ENCODE peak calls at places on chromosomes 11 and 22, in five cellular contexts. One of them, this sample, is unnamed.

GRCh38 chr11:36075053-36075452 is 131.2 kb downstream of the LDLRAD3 start:
- DNase-seq in neural crest cell: no peak
- DNase-seq in fibroblast of the aortic adventitia: peak; percentile 78
- DNase-seq in IMR-90: peak; percentile 91
- DNase-seq in HFF-Myc: peak; percentile 78
- DNase-seq in this sample: peak; percentile 90

GRCh38 chr22:25712661-25713400 is 29.2 kb upstream of the MYO18B start:
- DNase-seq in neural crest cell: no peak
- DNase-seq in fibroblast of the aortic adventitia: no peak
- DNase-seq in IMR-90: no peak
- DNase-seq in HFF-Myc: no peak
- DNase-seq in this sample: no peak

GRCh38 chr11:71481101-71481960 is 28.3 kb downstream of the NADSYN1 start:
- DNase-seq in neural crest cell: no peak
- DNase-seq in fibroblast of the aortic adventitia: no peak
- DNase-seq in IMR-90: no peak
- DNase-seq in HFF-Myc: no peak
- DNase-seq in this sample: no peak

GRCh38 chr11:88357323-88358039 is 19.9 kb upstream of the CTSC start:
- DNase-seq in neural crest cell: no peak
- DNase-seq in fibroblast of the aortic adventitia: peak; percentile 58
- DNase-seq in IMR-90: peak; percentile 27
- DNase-seq in HFF-Myc: no peak
- DNase-seq in this sample: peak; percentile 69

GRCh38 chr11:111373590-111373989 is 5.5 kb downstream of the POU2AF1 start:
- DNase-seq in neural crest cell: no peak
- DNase-seq in fibroblast of the aortic adventitia: no peak
- DNase-seq in IMR-90: no peak
- DNase-seq in HFF-Myc: no peak
- DNase-seq in this sample: no peak

GRCh38 chr11:116702772-116703360 is 69.9 kb downstream of the BUD13 start:
- DNase-seq in neural crest cell: no peak
- DNase-seq in fibroblast of the aortic adventitia: no peak
- DNase-seq in IMR-90: no peak
- DNase-seq in HFF-Myc: no peak
- DNase-seq in this sample: no peak

GRCh38 chr11:65609236-65609635 is 4.8 kb downstream of the MAP3K11 start:
- DNase-seq in neural crest cell: no peak
- DNase-seq in fibroblast of the aortic adventitia: peak; percentile 77
- DNase-seq in IMR-90: no peak
- DNase-seq in HFF-Myc: no peak
- DNase-seq in this sample: no peak

GRCh38 chr11:63599211-63600122 is 14.8 kb downstream of the PLAAT3 start:
- DNase-seq in neural crest cell: no peak
- DNase-seq in fibroblast of the aortic adventitia: peak; percentile 67
- DNase-seq in IMR-90: peak; percentile 95
- DNase-seq in HFF-Myc: no peak
- DNase-seq in this sample: peak; percentile 94

GRCh38 chr11:114651145-114651718 is 27.1 kb upstream of the NXPE2 start:
- DNase-seq in neural crest cell: no peak
- DNase-seq in fibroblast of the aortic adventitia: no peak
- DNase-seq in IMR-90: no peak
- DNase-seq in HFF-Myc: no peak
- DNase-seq in this sample: no peak

GRCh38 chr22:20108757-20109230 is 7.1 kb upstream of the RANBP1 start:
- DNase-seq in neural crest cell: no peak
- DNase-seq in fibroblast of the aortic adventitia: no peak
- DNase-seq in IMR-90: no peak
- DNase-seq in HFF-Myc: no peak
- DNase-seq in this sample: no peak

GRCh38 chr22:29002603-29003002 is 59.0 kb downstream of the C22orf31 start:
- DNase-seq in neural crest cell: no peak
- DNase-seq in fibroblast of the aortic adventitia: no peak
- DNase-seq in IMR-90: no peak
- DNase-seq in HFF-Myc: no peak
- DNase-seq in this sample: no peak

GRCh38 chr11:103920449-103920848 is 116.0 kb upstream of the DDI1 start:
- DNase-seq in neural crest cell: no peak
- DNase-seq in fibroblast of the aortic adventitia: peak; percentile 48
- DNase-seq in IMR-90: peak; percentile 73
- DNase-seq in HFF-Myc: no peak
- DNase-seq in this sample: peak; percentile 14

GRCh38 chr11:19237813-19238212 is 2.9 kb downstream of the E2F8 start:
- DNase-seq in neural crest cell: no peak
- DNase-seq in fibroblast of the aortic adventitia: no peak
- DNase-seq in IMR-90: no peak
- DNase-seq in HFF-Myc: no peak
- DNase-seq in this sample: no peak

GRCh38 chr11:64859542-64860414 is 15.3 kb upstream of the CDC42BPG start:
- DNase-seq in neural crest cell: no peak
- DNase-seq in fibroblast of the aortic adventitia: no peak
- DNase-seq in IMR-90: no peak
- DNase-seq in HFF-Myc: no peak
- DNase-seq in this sample: no peak

GRCh38 chr11:118142809-118143208 is 9.8 kb downstream of the SCN4B start:
- DNase-seq in neural crest cell: no peak
- DNase-seq in fibroblast of the aortic adventitia: no peak
- DNase-seq in IMR-90: no peak
- DNase-seq in HFF-Myc: no peak
- DNase-seq in this sample: no peak

GRCh38 chr11:66701432-66702240 is 23.9 kb upstream of the RBM4B start:
- DNase-seq in neural crest cell: no peak
- DNase-seq in fibroblast of the aortic adventitia: peak; percentile 4
- DNase-seq in IMR-90: no peak
- DNase-seq in HFF-Myc: no peak
- DNase-seq in this sample: no peak

DNA sequence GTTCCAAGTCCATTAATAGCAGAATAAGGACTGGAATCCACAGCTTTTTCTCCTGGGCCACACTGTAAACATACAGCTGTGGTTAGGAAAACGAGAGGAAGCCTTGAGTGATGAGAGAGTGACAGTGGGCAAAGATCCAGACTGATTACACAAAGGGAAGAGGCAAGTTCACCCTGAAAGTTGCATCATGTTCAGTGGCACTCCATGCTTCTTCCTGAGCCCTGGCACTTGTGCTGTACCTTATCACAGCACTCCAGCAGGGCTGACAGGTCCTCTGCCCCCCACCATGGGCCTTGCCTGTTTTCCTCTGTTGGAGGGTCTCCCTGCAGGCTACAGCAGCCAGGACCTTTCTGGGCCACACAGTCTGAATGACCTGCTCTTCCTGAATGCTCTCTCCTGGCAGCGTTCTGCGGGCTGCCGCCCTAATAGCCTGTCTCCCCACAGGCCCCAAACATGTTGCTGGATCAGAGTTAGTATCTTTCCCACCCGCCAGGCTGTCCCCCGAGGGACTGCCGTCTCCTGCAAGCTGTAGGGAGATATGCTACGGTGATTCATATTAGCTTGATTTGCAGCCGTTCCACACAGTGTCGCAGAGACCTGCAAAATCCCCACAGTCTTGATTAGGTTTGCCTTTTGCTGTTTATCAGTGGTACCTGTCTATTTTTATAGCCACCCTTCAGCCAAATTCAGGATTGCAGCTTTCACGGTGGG is 60.2 kb downstream of the NTM start:
- DNase-seq in neural crest cell: no peak
- DNase-seq in fibroblast of the aortic adventitia: no peak
- DNase-seq in IMR-90: no peak
- DNase-seq in HFF-Myc: no peak
- DNase-seq in this sample: peak; percentile 9
- TF ChIP-seq CTCF in neural crest cell: no peak
- TF ChIP-seq CTCF in fibroblast of the aortic adventitia: no peak
- TF ChIP-seq CTCF in IMR-90: no peak
- TF ChIP-seq CTCF in HFF-Myc: no peak
- TF ChIP-seq CTCF in this sample: no peak

GRCh38 chr22:49934144-49934890 is 15.9 kb downstream of the CRELD2 start:
- DNase-seq in neural crest cell: no peak
- DNase-seq in fibroblast of the aortic adventitia: peak; percentile 32
- DNase-seq in IMR-90: peak; percentile 12
- DNase-seq in HFF-Myc: no peak
- DNase-seq in this sample: peak; percentile 28
- TF ChIP-seq CTCF in neural crest cell: no peak
- TF ChIP-seq CTCF in fibroblast of the aortic adventitia: no peak
- TF ChIP-seq CTCF in IMR-90: no peak
- TF ChIP-seq CTCF in HFF-Myc: no peak
- TF ChIP-seq CTCF in this sample: no peak

GRCh38 chr11:126608626-126609010 is 253.1 kb downstream of the ST3GAL4 start:
- DNase-seq in neural crest cell: no peak
- DNase-seq in fibroblast of the aortic adventitia: no peak
- DNase-seq in IMR-90: no peak
- DNase-seq in HFF-Myc: no peak
- DNase-seq in this sample: no peak
- TF ChIP-seq CTCF in neural crest cell: no peak
- TF ChIP-seq CTCF in fibroblast of the aortic adventitia: no peak
- TF ChIP-seq CTCF in IMR-90: no peak
- TF ChIP-seq CTCF in HFF-Myc: no peak
- TF ChIP-seq CTCF in this sample: no peak

DNA sequence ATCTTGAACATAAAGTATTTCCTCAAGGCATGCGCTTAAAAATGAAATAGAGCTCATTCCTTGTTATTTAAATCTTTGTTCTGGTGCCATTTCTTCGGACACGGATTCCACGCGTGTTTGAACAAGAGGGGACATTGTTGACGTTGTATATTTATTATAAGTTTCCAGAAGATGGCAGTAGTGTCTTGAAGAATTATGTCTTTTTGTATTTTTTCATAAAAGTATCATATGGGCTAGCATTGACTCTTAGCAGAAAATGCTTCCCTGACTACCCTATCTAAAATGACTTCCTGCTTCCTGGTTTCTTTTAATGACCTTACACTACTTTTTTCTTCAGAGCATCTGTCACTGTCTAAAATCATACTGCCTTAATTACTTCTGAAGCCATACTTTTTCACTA is 20.4 kb downstream of the BIRC2 start:
- DNase-seq in neural crest cell: no peak
- DNase-seq in fibroblast of the aortic adventitia: peak; percentile 43
- DNase-seq in IMR-90: peak; percentile 23
- DNase-seq in HFF-Myc: no peak
- DNase-seq in this sample: peak; percentile 59
- TF ChIP-seq CTCF in neural crest cell: no peak
- TF ChIP-seq CTCF in fibroblast of the aortic adventitia: peak; percentile 10
- TF ChIP-seq CTCF in IMR-90: peak; percentile 29
- TF ChIP-seq CTCF in HFF-Myc: no peak
- TF ChIP-seq CTCF in this sample: no peak

GRCh38 chr11:108881136-108881535 is 216.3 kb downstream of the DDX10 start:
- DNase-seq in neural crest cell: no peak
- DNase-seq in fibroblast of the aortic adventitia: no peak
- DNase-seq in IMR-90: peak; percentile 23
- DNase-seq in HFF-Myc: no peak
- DNase-seq in this sample: no peak

GRCh38 chr11:108886608-108887007 is 221.7 kb downstream of the DDX10 start:
- DNase-seq in neural crest cell: no peak
- DNase-seq in fibroblast of the aortic adventitia: peak; percentile 48
- DNase-seq in IMR-90: peak; percentile 45
- DNase-seq in HFF-Myc: no peak
- DNase-seq in this sample: peak; percentile 54

GRCh38 chr11:108880510-108880909 is 215.6 kb downstream of the DDX10 start:
- DNase-seq in neural crest cell: no peak
- DNase-seq in fibroblast of the aortic adventitia: no peak
- DNase-seq in IMR-90: peak; percentile 31
- DNase-seq in HFF-Myc: peak; percentile 43
- DNase-seq in this sample: no peak

GRCh38 chr11:108887436-108888238 is 222.8 kb downstream of the DDX10 start:
- DNase-seq in neural crest cell: no peak
- DNase-seq in fibroblast of the aortic adventitia: peak; percentile 8
- DNase-seq in IMR-90: no peak
- DNase-seq in HFF-Myc: no peak
- DNase-seq in this sample: peak; percentile 74

DNA sequence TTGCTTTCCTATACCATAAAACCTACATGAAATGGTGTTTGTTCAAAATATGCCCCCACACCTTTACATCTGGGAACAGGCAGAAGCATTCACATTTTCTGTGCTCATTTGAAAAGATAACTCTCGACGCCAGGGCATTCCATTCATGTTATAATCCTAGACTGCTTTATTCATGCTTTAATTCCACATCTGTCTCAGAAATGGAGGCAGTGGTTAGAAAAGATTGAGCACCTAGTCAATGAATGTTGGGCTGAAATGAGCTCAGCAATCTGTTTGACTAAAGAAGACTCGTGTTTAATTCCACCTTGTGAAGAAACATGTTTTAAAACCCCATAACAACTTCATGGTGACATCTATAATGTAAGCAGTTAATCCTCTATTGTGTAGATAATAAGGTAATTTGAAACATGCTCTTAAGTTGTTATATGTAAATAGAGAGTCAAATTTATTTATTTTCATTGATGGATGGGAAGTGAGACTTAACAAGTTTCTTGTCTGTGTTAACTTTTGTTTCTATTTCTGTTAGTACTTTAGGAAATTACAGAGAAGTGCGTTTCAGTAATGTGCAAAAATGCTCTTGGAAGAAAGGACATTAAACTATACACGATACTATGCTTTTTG is 217.5 kb downstream of the DDX10 start:
- DNase-seq in neural crest cell: no peak
- DNase-seq in fibroblast of the aortic adventitia: no peak
- DNase-seq in IMR-90: no peak
- DNase-seq in HFF-Myc: no peak
- DNase-seq in this sample: no peak
- TF ChIP-seq CTCF in neural crest cell: no peak
- TF ChIP-seq CTCF in fibroblast of the aortic adventitia: no peak
- TF ChIP-seq CTCF in IMR-90: no peak
- TF ChIP-seq CTCF in HFF-Myc: no peak
- TF ChIP-seq CTCF in this sample: no peak

GRCh38 chr22:36323182-36323854 is 64.4 kb downstream of the MYH9 start:
- DNase-seq in neural crest cell: no peak
- DNase-seq in fibroblast of the aortic adventitia: peak; percentile 91
- DNase-seq in IMR-90: peak; percentile 71
- DNase-seq in HFF-Myc: no peak
- DNase-seq in this sample: peak; percentile 87
- TF ChIP-seq CTCF in neural crest cell: no peak
- TF ChIP-seq CTCF in fibroblast of the aortic adventitia: no peak
- TF ChIP-seq CTCF in IMR-90: peak; percentile 5
- TF ChIP-seq CTCF in HFF-Myc: no peak
- TF ChIP-seq CTCF in this sample: no peak

This sample was measured in cardiac fibroblast.